ENCODE peak calls at places on chromosomes 3 and 15, in four cellular contexts. O is PC-9, C is OCI-LY7, J is PC-3. E is an unnamed sample.

GRCh38 chr3:23685484-23686258 is 120.1 kb upstream of the UBE2E1 start:
- DNase-seq in O (peak; percentile 96), C (no peak), J (peak; percentile 100), E (peak; percentile 98)

GRCh38 chr3:14823910-14824629 is 5.3 kb downstream of the FGD5 start:
- DNase-seq in O (no peak), C (no peak), J (no peak), E (no peak)

GRCh38 chr3:189038773-189039720 is 132.7 kb upstream of the TPRG1 start:
- DNase-seq in O (no peak), C (no peak), J (no peak), E (no peak)

GRCh38 chr15:38540516-38540915 is 24.1 kb downstream of the RASGRP1 start:
- DNase-seq in O (no peak), C (no peak), J (no peak), E (peak; percentile 57)

GRCh38 chr15:90400759-90401314 is 12.8 kb downstream of the IQGAP1 start:
- DNase-seq in O (peak; percentile 98), C (peak; percentile 79), J (peak; percentile 94), E (peak; percentile 99)

GRCh38 chr15:63439536-63440264 is 58.1 kb upstream of the CA12 start:
- DNase-seq in O (no peak), C (no peak), J (peak; percentile 67), E (peak; percentile 76)

GRCh38 chr15:68719676-68720075 is 101.0 kb downstream of the ANP32A start:
- DNase-seq in O (no peak), C (no peak), J (no peak), E (no peak)

GRCh38 chr3:29141197-29141911 is 139.5 kb upstream of the RBMS3 start:
- DNase-seq in O (no peak), C (no peak), J (no peak), E (peak; percentile 24)

GRCh38 chr3:41162541-41162940 is 36.8 kb upstream of the CTNNB1 start:
- DNase-seq in O (no peak), C (no peak), J (no peak), E (no peak)
- H3K9me2 ChIP-seq in O (no peaks in the 10 kb centered on the region), C (no peaks in the 10 kb centered on the region), J (no peaks in the 10 kb centered on the region), E (no peaks in the 10 kb centered on the region)

DNA sequence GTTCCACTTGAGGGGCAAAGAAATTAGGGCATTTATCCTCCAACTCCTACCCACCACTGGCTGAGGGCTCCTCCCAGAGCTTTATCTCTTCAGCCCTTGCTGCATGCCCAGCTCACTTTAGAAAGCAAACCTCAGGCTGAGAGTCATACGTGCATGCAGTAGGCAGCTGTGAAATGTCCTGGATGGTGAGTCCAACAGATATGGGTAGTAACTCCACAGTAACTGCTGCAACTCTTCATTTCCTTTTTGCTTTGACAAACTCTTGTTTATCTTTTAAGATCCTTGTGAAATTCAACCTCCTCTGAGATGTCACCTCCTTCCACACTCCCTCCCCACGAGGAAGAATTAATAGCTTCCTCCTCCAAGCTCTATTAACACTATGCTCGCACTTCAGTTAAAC is 35.9 kb upstream of the CTNNB1 start:
- DNase-seq in O (no peak), C (no peak), J (no peak), E (no peak)
- H3K9me2 ChIP-seq in O (no peaks in the 10 kb centered on the region), C (no peaks in the 10 kb centered on the region), J (no peaks in the 10 kb centered on the region), E (no peaks in the 10 kb centered on the region)

GRCh38 chr3:135125171-135125801 is 330.2 kb downstream of the EPHB1 start:
- DNase-seq in O (no peak), C (peak; percentile 3), J (peak; percentile 36), E (peak; percentile 70)
- H3K9me2 ChIP-seq in O (no peaks in the 10 kb centered on the region), C (no peaks in the 10 kb centered on the region), J (no peaks in the 10 kb centered on the region), E (no peaks in the 10 kb centered on the region)

GRCh38 chr15:73709241-73709640 is 25.1 kb downstream of the CD276 start:
- DNase-seq in O (no peak), C (no peak), J (no peak), E (no peak)

GRCh38 chr15:73710321-73710720 is 26.1 kb downstream of the CD276 start:
- DNase-seq in O (no peak), C (no peak), J (no peak), E (no peak)

GRCh38 chr15:73708691-73709090 is 24.5 kb downstream of the CD276 start:
- DNase-seq in O (no peak), C (no peak), J (no peak), E (no peak)

GRCh38 chr15:73711526-73711925 is 27.3 kb downstream of the CD276 start:
- DNase-seq in O (no peak), C (no peak), J (no peak), E (no peak)

GRCh38 chr15:73709671-73710070 is 25.5 kb downstream of the CD276 start:
- DNase-seq in O (no peak), C (no peak), J (no peak), E (no peak)
- H3K9me2 ChIP-seq in O (no peaks in the 10 kb centered on the region), C (no peaks in the 10 kb centered on the region), J (no peaks in the 10 kb centered on the region), E (no peaks in the 10 kb centered on the region)

DNA sequence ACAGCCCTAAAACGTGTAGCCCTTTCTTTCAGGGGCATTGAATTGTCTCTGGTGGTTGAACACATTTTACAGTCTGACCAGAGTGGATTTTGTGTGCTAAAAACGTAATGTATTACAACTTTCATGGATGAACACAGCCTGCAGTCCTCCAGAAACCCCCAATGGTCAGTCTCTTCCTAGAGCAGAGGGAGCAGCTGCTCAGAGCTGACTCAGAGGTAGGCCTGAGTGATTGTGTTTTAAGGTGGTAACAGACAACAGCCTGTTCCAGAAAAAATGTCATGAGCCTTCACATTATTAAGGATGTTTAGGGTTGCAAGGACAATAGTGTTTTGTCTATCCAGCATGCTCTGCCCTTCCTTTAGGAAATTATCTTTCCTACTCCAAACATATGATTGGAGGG is 34.5 kb upstream of the CTNNB1 start:
- DNase-seq in O (no peak), C (no peak), J (no peak), E (no peak)
- H3K9me2 ChIP-seq in O (no peaks in the 10 kb centered on the region), C (no peaks in the 10 kb centered on the region), J (no peaks in the 10 kb centered on the region), E (peaks cover 3% of the 10 kb centered on the region)

GRCh38 chr3:16788440-16789057 is 96.2 kb upstream of the PLCL2 start:
- DNase-seq in O (no peak), C (no peak), J (no peak), E (no peak)
- H3K9me2 ChIP-seq in O (no peaks in the 10 kb centered on the region), C (no peaks in the 10 kb centered on the region), J (no peaks in the 10 kb centered on the region), E (no peaks in the 10 kb centered on the region)

E was measured in GM23248.